ENCODE peak calls at places on chromosomes 16 and 17, in eight cellular contexts. One of them, this sample, is unnamed.

GRCh38 chr16:51919736-51920135 is 627.2 kb downstream of the TOX3 start:
- DNase-seq in H1: no peak
- DNase-seq in IMR-90: peak; percentile 16
- DNase-seq in GM12878: no peak
- DNase-seq in K562: no peak
- DNase-seq in A549: no peak
- DNase-seq in HCT116: no peak
- DNase-seq in SK-N-SH: no peak
- DNase-seq in this sample: no peak

GRCh38 chr16:49061315-49061714 is 220.3 kb downstream of the CBLN1 start:
- DNase-seq in H1: no peak
- DNase-seq in IMR-90: no peak
- DNase-seq in GM12878: no peak
- DNase-seq in K562: no peak
- DNase-seq in A549: no peak
- DNase-seq in HCT116: no peak
- DNase-seq in SK-N-SH: no peak
- DNase-seq in this sample: no peak

GRCh38 chr17:27762527-27763305 is 37.6 kb downstream of the NOS2 start:
- DNase-seq in H1: peak; percentile 72
- DNase-seq in IMR-90: peak; percentile 37
- DNase-seq in GM12878: no peak
- DNase-seq in K562: no peak
- DNase-seq in A549: no peak
- DNase-seq in HCT116: no peak
- DNase-seq in SK-N-SH: no peak
- DNase-seq in this sample: no peak

GRCh38 chr17:78787444-78787843 is 5.4 kb upstream of the CYTH1 start:
- DNase-seq in H1: no peak
- DNase-seq in IMR-90: no peak
- DNase-seq in GM12878: no peak
- DNase-seq in K562: peak; percentile 44
- DNase-seq in A549: peak; percentile 73
- DNase-seq in HCT116: no peak
- DNase-seq in SK-N-SH: no peak
- DNase-seq in this sample: no peak

GRCh38 chr17:56028837-56029236 is 124.4 kb upstream of the ANKFN1 start:
- DNase-seq in H1: no peak
- DNase-seq in IMR-90: no peak
- DNase-seq in GM12878: no peak
- DNase-seq in K562: no peak
- DNase-seq in A549: no peak
- DNase-seq in HCT116: no peak
- DNase-seq in SK-N-SH: no peak
- DNase-seq in this sample: no peak

GRCh38 chr16:86866986-86867722 is 288.8 kb downstream of the FOXL1 start:
- DNase-seq in H1: no peak
- DNase-seq in IMR-90: no peak
- DNase-seq in GM12878: no peak
- DNase-seq in K562: no peak
- DNase-seq in A549: no peak
- DNase-seq in HCT116: no peak
- DNase-seq in SK-N-SH: no peak
- DNase-seq in this sample: no peak

GRCh38 chr16:58500329-58501241 is 642 bp downstream of the NDRG4 start:
- DNase-seq in H1: peak; percentile 73
- DNase-seq in IMR-90: no peak
- DNase-seq in GM12878: no peak
- DNase-seq in K562: no peak
- DNase-seq in A549: no peak
- DNase-seq in HCT116: no peak
- DNase-seq in SK-N-SH: peak; percentile 69
- DNase-seq in this sample: no peak

GRCh38 chr17:75390982-75391381 is 14.5 kb downstream of the GRB2 start:
- DNase-seq in H1: no peak
- DNase-seq in IMR-90: peak; percentile 39
- DNase-seq in GM12878: no peak
- DNase-seq in K562: no peak
- DNase-seq in A549: no peak
- DNase-seq in HCT116: no peak
- DNase-seq in SK-N-SH: no peak
- DNase-seq in this sample: no peak

GRCh38 chr16:35626051-35626450 is 2166.6 kb downstream of the TP53TG3F start:
- DNase-seq in H1: no peak
- DNase-seq in IMR-90: no peak
- DNase-seq in GM12878: no peak
- DNase-seq in K562: no peak
- DNase-seq in A549: no peak
- DNase-seq in HCT116: no peak
- DNase-seq in SK-N-SH: no peak
- DNase-seq in this sample: no peak

GRCh38 chr17:39461911-39462641 is 790 bp downstream of the CDK12 start:
- DNase-seq in H1: peak; percentile 54
- DNase-seq in IMR-90: peak; percentile 58
- DNase-seq in GM12878: peak; percentile 32
- DNase-seq in K562: peak; percentile 81
- DNase-seq in A549: no peak
- DNase-seq in HCT116: no peak
- DNase-seq in SK-N-SH: peak; percentile 84
- DNase-seq in this sample: peak; percentile 36

GRCh38 chr17:76422860-76423259 is 30.1 kb downstream of the UBE2O start:
- DNase-seq in H1: no peak
- DNase-seq in IMR-90: no peak
- DNase-seq in GM12878: no peak
- DNase-seq in K562: no peak
- DNase-seq in A549: no peak
- DNase-seq in HCT116: no peak
- DNase-seq in SK-N-SH: no peak
- DNase-seq in this sample: no peak

GRCh38 chr17:43994272-43995149 is 9.9 kb upstream of the NAGS start:
- DNase-seq in H1: peak; percentile 92
- DNase-seq in IMR-90: peak; percentile 37
- DNase-seq in GM12878: no peak
- DNase-seq in K562: peak; percentile 91
- DNase-seq in A549: peak; percentile 94
- DNase-seq in HCT116: no peak
- DNase-seq in SK-N-SH: peak; percentile 91
- DNase-seq in this sample: peak; percentile 54

GRCh38 chr17:50521517-50521916 is 11.0 kb upstream of the EPN3 start:
- DNase-seq in H1: no peak
- DNase-seq in IMR-90: no peak
- DNase-seq in GM12878: no peak
- DNase-seq in K562: no peak
- DNase-seq in A549: no peak
- DNase-seq in HCT116: no peak
- DNase-seq in SK-N-SH: no peak
- DNase-seq in this sample: no peak

GRCh38 chr17:73564856-73565255 is 79.4 kb downstream of the SDK2 start:
- DNase-seq in H1: no peak
- DNase-seq in IMR-90: no peak
- DNase-seq in GM12878: no peak
- DNase-seq in K562: no peak
- DNase-seq in A549: no peak
- DNase-seq in HCT116: no peak
- DNase-seq in SK-N-SH: no peak
- DNase-seq in this sample: no peak

GRCh38 chr17:6591599-6592158 is 35.3 kb upstream of the PITPNM3 start:
- DNase-seq in H1: no peak
- DNase-seq in IMR-90: peak; percentile 94
- DNase-seq in GM12878: no peak
- DNase-seq in K562: no peak
- DNase-seq in A549: peak; percentile 38
- DNase-seq in HCT116: no peak
- DNase-seq in SK-N-SH: no peak
- DNase-seq in this sample: peak; percentile 22

GRCh38 chr17:75476274-75476673 is 19.8 kb downstream of the TMEM94 start:
- DNase-seq in H1: no peak
- DNase-seq in IMR-90: peak; percentile 39
- DNase-seq in GM12878: no peak
- DNase-seq in K562: no peak
- DNase-seq in A549: no peak
- DNase-seq in HCT116: no peak
- DNase-seq in SK-N-SH: no peak
- DNase-seq in this sample: no peak

GRCh38 chr16:50635505-50636392 is 45.4 kb downstream of the SNX20 start:
- DNase-seq in H1: no peak
- DNase-seq in IMR-90: no peak
- DNase-seq in GM12878: no peak
- DNase-seq in K562: peak; percentile 73
- DNase-seq in A549: no peak
- DNase-seq in HCT116: peak; percentile 8
- DNase-seq in SK-N-SH: peak; percentile 53
- DNase-seq in this sample: no peak

GRCh38 chr17:17140590-17140980 is 65.5 kb downstream of the PLD6 start:
- DNase-seq in H1: no peak
- DNase-seq in IMR-90: peak; percentile 79
- DNase-seq in GM12878: no peak
- DNase-seq in K562: peak; percentile 15
- DNase-seq in A549: peak; percentile 70
- DNase-seq in HCT116: no peak
- DNase-seq in SK-N-SH: no peak
- DNase-seq in this sample: no peak

GRCh38 chr17:75511610-75512575 is 3.4 kb downstream of the CASKIN2 start:
- DNase-seq in H1: no peak
- DNase-seq in IMR-90: no peak
- DNase-seq in GM12878: no peak
- DNase-seq in K562: peak; percentile 79
- DNase-seq in A549: no peak
- DNase-seq in HCT116: no peak
- DNase-seq in SK-N-SH: no peak
- DNase-seq in this sample: peak; percentile 93

GRCh38 chr16:28292731-28293588 is 635 bp downstream of the SBK1 start:
- DNase-seq in H1: peak; percentile 88
- DNase-seq in IMR-90: no peak
- DNase-seq in GM12878: no peak
- DNase-seq in K562: no peak
- DNase-seq in A549: no peak
- DNase-seq in HCT116: no peak
- DNase-seq in SK-N-SH: peak; percentile 74
- DNase-seq in this sample: no peak

GRCh38 chr17:8835631-8836364 is 31.7 kb downstream of the PIK3R6 start:
- DNase-seq in H1: peak; percentile 34
- DNase-seq in IMR-90: no peak
- DNase-seq in GM12878: no peak
- DNase-seq in K562: no peak
- DNase-seq in A549: no peak
- DNase-seq in HCT116: no peak
- DNase-seq in SK-N-SH: no peak
- DNase-seq in this sample: no peak
- TF ChIP-seq RAD21 in H1: no peak
- TF ChIP-seq RAD21 in IMR-90: no peak
- TF ChIP-seq RAD21 in GM12878: no peak
- TF ChIP-seq RAD21 in K562: no peak
- TF ChIP-seq RAD21 in A549: no peak
- TF ChIP-seq RAD21 in HCT116: no peak
- TF ChIP-seq RAD21 in SK-N-SH: no peak
- TF ChIP-seq RAD21 in this sample: no peak

DNA sequence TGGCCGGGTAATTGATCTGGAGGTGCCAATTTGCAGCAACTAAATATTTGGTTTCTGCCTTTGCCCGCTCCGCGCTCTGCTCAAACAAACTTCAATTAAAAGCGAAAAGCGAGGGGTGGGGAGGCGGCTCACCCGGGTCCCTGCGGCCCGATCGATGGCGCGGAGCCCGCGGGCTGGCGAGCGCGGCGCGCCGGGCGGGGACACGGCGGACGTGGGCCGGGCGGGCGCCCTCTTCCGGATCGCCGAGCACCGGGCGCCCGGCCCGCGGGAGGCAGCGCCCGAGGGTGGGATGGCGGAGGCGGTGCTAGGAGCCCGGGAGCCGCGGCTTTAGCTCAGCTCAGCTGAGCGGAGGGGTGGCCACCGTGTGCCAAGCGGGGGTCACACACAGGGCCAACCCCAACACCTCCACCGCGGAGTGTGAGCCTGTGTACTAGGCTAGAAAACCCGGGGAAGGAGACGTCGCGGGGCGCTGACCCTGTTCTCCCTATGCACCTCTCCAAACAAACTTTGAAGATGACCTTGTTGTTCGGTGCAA is 32.2 kb downstream of the DCAKD start:
- DNase-seq in H1: no peak
- DNase-seq in IMR-90: peak; percentile 34
- DNase-seq in GM12878: no peak
- DNase-seq in K562: peak; percentile 88
- DNase-seq in A549: peak; percentile 71
- DNase-seq in HCT116: no peak
- DNase-seq in SK-N-SH: peak; percentile 91
- DNase-seq in this sample: no peak
- TF ChIP-seq RAD21 in H1: no peak
- TF ChIP-seq RAD21 in IMR-90: peak; percentile 53
- TF ChIP-seq RAD21 in GM12878: no peak
- TF ChIP-seq RAD21 in K562: no peak
- TF ChIP-seq RAD21 in A549: peak; percentile 76
- TF ChIP-seq RAD21 in HCT116: peak; percentile 17
- TF ChIP-seq RAD21 in SK-N-SH: peak; percentile 20
- TF ChIP-seq RAD21 in this sample: peak; percentile 83

GRCh38 chr17:48592592-48592991 is 987 bp downstream of the HOXB5 start:
- DNase-seq in H1: no peak
- DNase-seq in IMR-90: peak; percentile 10
- DNase-seq in GM12878: no peak
- DNase-seq in K562: no peak
- DNase-seq in A549: no peak
- DNase-seq in HCT116: no peak
- DNase-seq in SK-N-SH: no peak
- DNase-seq in this sample: no peak
- TF ChIP-seq RAD21 in H1: no peak
- TF ChIP-seq RAD21 in IMR-90: no peak
- TF ChIP-seq RAD21 in GM12878: no peak
- TF ChIP-seq RAD21 in K562: no peak
- TF ChIP-seq RAD21 in A549: no peak
- TF ChIP-seq RAD21 in HCT116: no peak
- TF ChIP-seq RAD21 in SK-N-SH: no peak
- TF ChIP-seq RAD21 in this sample: no peak

GRCh38 chr17:21381076-21381706 is 5.0 kb downstream of the KCNJ12 start:
- DNase-seq in H1: no peak
- DNase-seq in IMR-90: no peak
- DNase-seq in GM12878: no peak
- DNase-seq in K562: no peak
- DNase-seq in A549: no peak
- DNase-seq in HCT116: no peak
- DNase-seq in SK-N-SH: no peak
- DNase-seq in this sample: no peak

GRCh38 chr17:21378553-21378952 is 2.4 kb downstream of the KCNJ12 start:
- DNase-seq in H1: peak; percentile 70
- DNase-seq in IMR-90: no peak
- DNase-seq in GM12878: no peak
- DNase-seq in K562: peak; percentile 17
- DNase-seq in A549: no peak
- DNase-seq in HCT116: no peak
- DNase-seq in SK-N-SH: no peak
- DNase-seq in this sample: no peak

GRCh38 chr17:21380659-21381058 is 4.5 kb downstream of the KCNJ12 start:
- DNase-seq in H1: no peak
- DNase-seq in IMR-90: no peak
- DNase-seq in GM12878: no peak
- DNase-seq in K562: no peak
- DNase-seq in A549: no peak
- DNase-seq in HCT116: no peak
- DNase-seq in SK-N-SH: no peak
- DNase-seq in this sample: no peak

GRCh38 chr17:21377821-21378396 is 1.8 kb downstream of the KCNJ12 start:
- DNase-seq in H1: peak; percentile 72
- DNase-seq in IMR-90: no peak
- DNase-seq in GM12878: no peak
- DNase-seq in K562: peak; percentile 14
- DNase-seq in A549: no peak
- DNase-seq in HCT116: no peak
- DNase-seq in SK-N-SH: peak; percentile 74
- DNase-seq in this sample: no peak

GRCh38 chr17:21379080-21379711 is 3.0 kb downstream of the KCNJ12 start:
- DNase-seq in H1: no peak
- DNase-seq in IMR-90: no peak
- DNase-seq in GM12878: no peak
- DNase-seq in K562: no peak
- DNase-seq in A549: no peak
- DNase-seq in HCT116: no peak
- DNase-seq in SK-N-SH: no peak
- DNase-seq in this sample: no peak
- TF ChIP-seq RAD21 in H1: no peak
- TF ChIP-seq RAD21 in IMR-90: no peak
- TF ChIP-seq RAD21 in GM12878: no peak
- TF ChIP-seq RAD21 in K562: no peak
- TF ChIP-seq RAD21 in A549: no peak
- TF ChIP-seq RAD21 in HCT116: no peak
- TF ChIP-seq RAD21 in SK-N-SH: no peak
- TF ChIP-seq RAD21 in this sample: no peak

This sample was measured in HepG2.